ENCODE peak calls at places on chromosomes 2 and 18, in five cellular contexts. F, X, K, W and B are unnamed samples.

GRCh38 chr18:59783138-59783537 is 85.9 kb upstream of the CCBE1 start:
- DNase-seq in W (peak; percentile 72), X (peak; percentile 47), F (no peak), K (peak; percentile 85), B (no peak)

GRCh38 chr2:43312751-43313641 is 86.6 kb upstream of the ZFP36L2 start:
- DNase-seq in W (no peak), F (no peak), X (no peak), K (no peak), B (no peak)

GRCh38 chr2:100274076-100274475 is 48.2 kb downstream of the LONRF2 start:
- DNase-seq in K (no peak), X (no peak), W (no peak), F (no peak), B (no peak)

GRCh38 chr2:235238537-235238936 is 255.3 kb upstream of the AGAP1 start:
- DNase-seq in F (no peak), W (no peak), K (no peak), X (no peak), B (no peak)

GRCh38 chr18:50398099-50398498 is 23.3 kb downstream of the SKA1 start:
- DNase-seq in F (no peak), X (no peak), K (no peak), W (no peak), B (no peak)

GRCh38 chr18:27609221-27609620 is 424.1 kb upstream of the CHST9 start:
- DNase-seq in W (no peak), K (no peak), F (no peak), X (no peak), B (no peak)

GRCh38 chr2:68388358-68388757 is 23.3 kb downstream of the PLEK start:
- DNase-seq in W (peak; percentile 15), F (no peak), K (no peak), X (no peak), B (no peak)

GRCh38 chr18:58761241-58761969 is 90.1 kb downstream of the MALT1 start:
- DNase-seq in X (no peak), F (no peak), K (no peak), W (no peak), B (peak; percentile 27)

GRCh38 chr2:164839914-164840457 is 1.6 kb downstream of the COBLL1 start:
- DNase-seq in X (no peak), F (no peak), W (peak; percentile 31), K (no peak), B (no peak)

GRCh38 chr2:71070294-71071025 is 2.0 kb downstream of the NAGK start:
- DNase-seq in X (no peak), W (peak; percentile 66), K (peak; percentile 19), F (no peak), B (no peak)

GRCh38 chr18:75073654-75074053 is 135.3 kb downstream of the PTGR3 start:
- DNase-seq in F (no peak), W (no peak), X (no peak), K (no peak), B (no peak)

DNA sequence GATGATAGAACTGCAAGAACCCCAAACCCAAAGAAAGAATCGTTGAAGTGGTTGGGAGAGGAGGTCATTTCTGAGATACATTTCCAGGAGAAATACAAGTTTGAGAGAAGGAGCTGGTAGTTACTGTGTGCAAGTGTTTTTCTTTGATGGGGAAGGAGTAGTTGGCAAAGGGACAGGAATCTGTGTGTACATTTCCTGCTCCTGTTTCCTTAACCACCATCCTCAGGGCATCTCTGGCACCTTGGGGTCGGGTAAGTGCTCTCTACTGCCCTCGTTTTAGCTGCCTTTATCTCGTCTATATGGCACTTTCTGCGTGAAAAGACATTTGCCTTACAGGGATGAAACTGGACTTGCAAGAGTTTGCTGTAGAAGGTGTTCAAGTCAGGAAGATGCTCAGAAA is 27.3 kb downstream of the CDC42EP3 start:
- DNase-seq in W (no peak), F (no peak), X (no peak), K (no peak), B (no peak)
- TF ChIP-seq SIN3A in W (no peak), F (no peak), X (no peak), K (no peak), B (no peak)

GRCh38 chr2:195818521-195818920 is 161.5 kb downstream of the SLC39A10 start:
- DNase-seq in W (no peak), X (no peak), K (no peak), F (no peak), B (no peak)
- TF ChIP-seq SIN3A in W (no peak), X (no peak), K (no peak), F (no peak), B (no peak)

GRCh38 chr2:109429711-109430265 is 184.0 kb downstream of the SEPTIN10 start:
- DNase-seq in W (no peak), F (no peak), K (no peak), X (no peak), B (no peak)

GRCh38 chr2:109433926-109434325 is 179.8 kb downstream of the SEPTIN10 start:
- DNase-seq in F (no peak), W (no peak), X (no peak), K (no peak), B (no peak)

GRCh38 chr2:109433486-109433885 is 180.3 kb downstream of the SEPTIN10 start:
- DNase-seq in K (no peak), X (no peak), F (no peak), W (no peak), B (no peak)

GRCh38 chr2:109434351-109434750 is 179.4 kb downstream of the SEPTIN10 start:
- DNase-seq in W (no peak), X (no peak), F (no peak), K (no peak), B (no peak)

DNA sequence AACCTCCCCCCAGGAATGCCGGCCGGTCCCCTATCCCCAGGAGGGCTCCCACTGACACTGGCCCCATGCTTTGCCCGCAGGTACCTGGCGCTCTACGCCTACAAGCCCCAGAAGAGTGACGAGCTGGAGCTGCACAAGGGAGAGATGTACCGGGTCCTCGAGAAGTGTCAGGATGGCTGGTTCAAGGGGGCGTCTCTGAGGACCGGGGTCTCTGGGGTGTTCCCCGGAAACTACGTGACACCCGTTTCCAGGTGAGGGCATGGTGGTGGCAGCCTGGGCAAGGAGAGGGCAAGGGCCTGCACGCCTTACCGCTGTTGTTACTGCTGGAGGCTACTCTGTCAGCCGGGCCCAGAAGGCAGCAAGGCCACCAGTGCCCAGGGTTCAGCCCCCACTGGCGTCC is 181.3 kb downstream of the SEPTIN10 start:
- DNase-seq in F (no peak), X (no peak), W (no peak), K (no peak), B (no peak)
- TF ChIP-seq SIN3A in F (no peak), X (no peak), W (no peak), K (no peak), B (no peak)

DNA sequence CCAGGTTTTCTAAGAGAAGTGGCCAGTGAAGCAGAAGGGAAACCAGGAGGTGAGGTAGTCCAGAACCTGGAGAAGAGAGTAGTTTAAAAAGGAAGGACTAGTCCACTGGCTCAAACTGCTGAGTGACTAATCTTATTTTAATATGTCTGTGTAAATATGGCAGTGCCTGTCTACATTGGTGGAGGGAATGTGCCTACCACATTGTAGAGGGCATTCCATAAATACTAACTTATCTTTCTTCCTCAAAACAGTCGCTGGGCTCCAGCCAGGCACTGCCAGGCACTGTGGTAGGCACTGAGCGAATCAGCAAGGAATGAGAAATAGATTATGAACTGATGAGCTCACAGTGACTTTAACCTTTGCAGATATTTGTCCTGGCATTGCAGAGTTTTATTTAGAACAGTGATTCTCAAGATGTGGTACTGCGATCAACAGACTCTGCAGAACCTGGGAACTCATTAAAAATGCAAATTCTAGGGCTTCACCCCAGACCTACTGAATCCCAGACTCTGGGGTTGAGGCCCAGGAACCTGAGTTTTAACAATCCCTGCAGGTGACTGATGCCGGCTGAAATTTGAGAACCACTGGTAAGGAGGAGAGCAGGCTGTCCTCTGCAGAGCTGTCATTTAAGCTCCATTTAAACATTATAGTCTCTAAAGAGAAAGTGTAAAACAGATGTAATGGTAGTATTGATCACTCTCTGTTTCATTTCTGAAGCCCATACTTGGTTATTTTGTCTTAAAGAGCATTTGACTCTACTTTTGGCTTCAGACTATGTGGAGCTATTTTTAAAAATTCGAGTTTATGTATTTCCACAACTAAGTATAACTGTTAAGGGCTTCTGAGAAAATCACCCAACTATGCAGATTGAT is 487.9 kb downstream of the DLGAP1 start:
- DNase-seq in W (no peak), F (no peak), K (no peak), X (no peak), B (no peak)
- TF ChIP-seq SIN3A in W (no peak), F (no peak), K (no peak), X (no peak), B (no peak)

GRCh38 chr2:237149425-237149824 is 63.7 kb downstream of the COPS8 start:
- DNase-seq in X (no peak), F (no peak), W (no peak), K (no peak), B (no peak)
- TF ChIP-seq SIN3A in X (no peak), F (no peak), W (no peak), K (no peak), B (no peak)

GRCh38 chr2:126378176-126378575 is 277.8 kb upstream of the GYPC start:
- DNase-seq in K (no peak), F (no peak), X (no peak), W (no peak), B (no peak)
- TF ChIP-seq SIN3A in K (no peak), F (no peak), X (no peak), W (no peak), B (no peak)

DNA sequence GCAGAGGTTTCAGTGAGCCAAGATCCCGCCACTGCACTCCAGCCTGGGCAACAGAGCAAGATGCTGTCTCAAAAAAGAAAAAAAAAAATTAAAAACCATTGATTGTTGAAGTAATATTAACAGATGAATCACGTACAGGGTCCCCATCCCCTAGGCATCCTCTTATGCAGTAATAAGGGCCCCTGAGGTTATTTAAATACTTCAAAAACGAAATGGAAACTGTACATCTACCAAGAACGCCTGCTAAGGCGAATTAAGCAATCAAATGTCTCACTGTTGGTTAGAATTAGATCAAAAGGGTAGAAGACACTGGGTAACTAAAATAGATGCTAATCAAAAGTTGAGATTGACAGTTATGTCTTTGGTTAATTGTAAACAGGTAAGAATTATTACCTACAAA is 7.5 kb downstream of the TRABD2A start:
- DNase-seq in F (no peak), W (no peak), K (no peak), X (no peak), B (no peak)
- TF ChIP-seq SIN3A in F (no peak), W (no peak), K (no peak), X (no peak), B (no peak)

DNA sequence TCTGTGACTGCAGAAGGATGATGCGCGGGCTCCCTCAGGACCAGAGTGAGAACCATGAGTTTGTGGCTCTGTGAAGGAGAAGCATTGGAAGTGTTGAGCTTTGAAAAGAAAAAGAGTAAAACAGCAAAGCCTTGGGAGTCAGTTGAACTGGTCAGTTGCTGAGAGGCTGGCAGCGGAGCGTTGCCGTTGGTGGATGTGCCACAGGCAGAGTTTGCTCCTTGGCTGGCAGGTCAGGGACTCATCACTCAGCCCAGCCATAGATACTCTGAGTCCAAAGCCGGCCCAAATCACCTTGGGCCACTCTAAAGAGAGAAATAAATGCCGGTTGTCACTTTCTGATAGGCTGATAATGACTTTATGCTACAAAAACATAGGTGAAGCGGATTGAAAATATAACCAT is 17.5 kb downstream of the COPS7B start:
- DNase-seq in K (no peak), W (no peak), X (no peak), F (no peak), B (no peak)
- TF ChIP-seq SIN3A in K (no peak), W (no peak), X (no peak), F (no peak), B (no peak)

DNA sequence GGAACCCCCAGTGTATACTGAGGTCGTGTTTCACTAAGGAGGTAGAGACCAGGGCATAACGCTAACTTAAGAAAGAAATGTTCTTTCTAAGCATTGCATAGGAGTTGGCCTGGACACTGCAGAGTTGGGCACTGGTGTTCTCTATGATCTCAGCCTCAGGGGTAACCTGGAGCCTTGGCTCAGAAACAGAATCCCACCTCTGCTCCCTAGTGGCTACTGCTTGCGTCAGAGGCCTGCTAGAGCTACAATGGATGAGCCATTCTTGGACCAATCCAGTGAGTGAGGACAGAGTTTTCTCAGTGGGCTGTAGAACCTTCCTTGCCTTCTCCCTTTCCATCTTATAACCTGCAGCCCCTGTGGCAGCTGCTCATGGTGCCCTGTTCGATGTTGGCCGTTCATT is 324.4 kb upstream of the CELF4 start:
- DNase-seq in K (no peak), W (no peak), X (no peak), F (no peak), B (no peak)
- TF ChIP-seq SIN3A in K (no peak), W (no peak), X (no peak), F (no peak), B (no peak)